ENCODE peak calls at places on chromosome 10, in seven cellular contexts. P, X, W, B, E, T and I are unnamed samples.
A peak's percentile ranks its signal among the peaks of the same experiment; 100 is the strongest.

GRCh38 chr10:76917071-76917470 is 720.5 kb downstream of the KCNMA1 start:
- DNase-seq in T (no peak), P (no peak), E (no peak), X (no peak), W (no peak), B (no peak), I (no peak)

GRCh38 chr10:121281576-121281975 is 316.7 kb downstream of the FGFR2 start:
- DNase-seq in T (peak; percentile 45), B (no peak), P (no peak), X (no peak), E (no peak), W (no peak), I (no peak)

GRCh38 chr10:22690614-22691431 is 23.6 kb downstream of the PIP4K2A start:
- DNase-seq in P (no peak), X (no peak), W (no peak), T (no peak), B (peak; percentile 62), E (no peak), I (peak; percentile 78)

GRCh38 chr10:43304687-43305333 is 37.9 kb upstream of the RASGEF1A start:
- DNase-seq in T (peak; percentile 11), X (no peak), P (no peak), W (peak; percentile 43), E (peak; percentile 81), B (peak; percentile 21), I (peak; percentile 38)

GRCh38 chr10:115829501-115830215 is 443.3 kb downstream of the GFRA1 start:
- DNase-seq in E (no peak), X (no peak), B (peak; percentile 62), W (peak; percentile 4), T (peak; percentile 6), P (no peak), I (peak; percentile 47)

GRCh38 chr10:78579995-78580394 is 488.8 kb upstream of the ZMIZ1 start:
- DNase-seq in X (no peak), T (no peak), B (no peak), P (no peak), E (no peak), W (no peak), I (peak; percentile 88)

GRCh38 chr10:3895045-3895609 is 110.1 kb upstream of the KLF6 start:
- DNase-seq in T (peak; percentile 80), B (peak; percentile 55), X (no peak), P (no peak), E (no peak), W (peak; percentile 74), I (peak; percentile 74)

GRCh38 chr10:60480865-60481563 is 91.3 kb upstream of the ANK3 start:
- DNase-seq in W (peak; percentile 91), B (peak; percentile 81), T (peak; percentile 86), X (no peak), E (no peak), P (no peak), I (peak; percentile 91)

GRCh38 chr10:98270026-98270740 is 2.2 kb upstream of the LOXL4 start:
- DNase-seq in B (peak; percentile 17), P (no peak), E (no peak), X (no peak), T (no peak), W (no peak), I (peak; percentile 10)

GRCh38 chr10:98267894-98268693 is at the start of gene LOXL4:
- DNase-seq in X (no peak), W (peak; percentile 21), T (no peak), B (peak; percentile 39), P (no peak), E (no peak), I (peak; percentile 7)

GRCh38 chr10:98267069-98267893 is 713 bp downstream of the LOXL4 start:
- DNase-seq in W (no peak), P (no peak), T (no peak), E (no peak), X (no peak), B (no peak), I (no peak)

GRCh38 chr10:98269435-98269912 is 1.5 kb upstream of the LOXL4 start:
- DNase-seq in B (peak; percentile 71), E (peak; percentile 82), P (peak; percentile 23), T (peak; percentile 63), W (peak; percentile 68), X (no peak), I (peak; percentile 84)

DNA sequence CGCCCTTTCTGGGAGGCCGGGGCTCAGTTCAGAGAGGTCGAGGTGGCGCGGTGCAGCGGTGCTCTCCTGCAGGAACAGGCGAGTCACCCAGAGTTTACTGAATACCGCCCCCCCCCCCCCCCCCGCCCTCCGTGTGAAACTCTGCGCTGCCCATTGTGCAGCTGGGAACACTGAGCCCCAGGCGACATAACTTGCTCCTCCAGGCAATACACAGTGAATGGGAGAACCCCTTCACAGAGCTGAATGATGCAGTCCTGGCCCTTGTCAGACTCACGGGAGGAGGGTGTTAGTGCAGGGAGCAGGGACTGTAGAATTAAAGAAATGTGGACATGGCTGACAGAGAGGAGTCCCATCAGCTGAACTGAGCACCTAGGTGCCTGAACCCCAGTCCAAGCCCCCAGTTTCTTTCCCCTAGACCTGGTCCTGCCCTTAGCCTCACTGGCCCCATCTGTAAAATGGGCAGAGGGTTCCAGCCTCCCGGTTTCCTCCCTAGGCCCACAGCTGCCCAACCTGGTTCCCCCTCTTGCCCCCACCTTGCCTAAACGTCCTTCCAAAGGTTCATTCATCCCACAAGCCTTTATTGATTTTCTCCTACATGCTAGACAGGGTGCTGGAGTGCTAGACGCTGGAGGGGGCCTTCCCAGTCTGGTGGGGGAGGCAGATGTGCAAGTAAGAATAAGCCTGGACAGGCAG is 846 bp upstream of the LOXL4 start:
- DNase-seq in P (no peak), X (no peak), B (peak; percentile 21), W (peak; percentile 18), E (no peak), T (no peak), I (peak; percentile 20)
- H3K4me3 ChIP-seq in P (peak overlapping the region; percentile 28), X (no peak overlapping the region), B (peak overlapping the region; percentile 52), W (peak overlapping the region; percentile 48), E (peak overlapping the region; percentile 40), T (no peak overlapping the region), I (peak overlapping the region; percentile 48)

DNA sequence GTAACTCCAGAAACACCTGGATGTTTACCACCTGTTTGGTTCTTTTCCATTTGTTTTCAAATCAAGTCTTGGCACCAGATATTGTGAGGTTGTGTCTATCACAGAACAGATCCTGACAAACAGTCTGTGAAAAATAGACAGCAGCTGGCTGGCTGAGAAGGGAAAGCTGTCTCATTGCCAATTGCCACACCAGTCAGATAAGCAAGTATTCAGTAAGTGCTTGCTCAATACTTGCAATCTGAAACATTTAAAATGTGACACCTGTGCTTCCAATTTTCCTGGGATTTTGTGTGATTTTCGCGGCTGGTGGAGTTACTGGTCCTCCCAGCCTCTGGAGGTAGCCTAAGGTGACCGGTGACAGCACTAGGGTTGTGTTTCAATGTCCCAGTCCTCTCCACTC is 147.8 kb upstream of the MYO3A start:
- DNase-seq in T (no peak), P (no peak), X (no peak), E (no peak), B (no peak), W (no peak), I (no peak)
- H3K4me3 ChIP-seq in T (no peak overlapping the region), P (no peak overlapping the region), X (no peak overlapping the region), E (no peak overlapping the region), B (no peak overlapping the region), W (no peak overlapping the region), I (no peak overlapping the region)

GRCh38 chr10:1678084-1678483 is 59.2 kb downstream of the ADARB2 start:
- DNase-seq in B (no peak), P (no peak), W (no peak), X (no peak), E (no peak), T (no peak), I (no peak)
- H3K4me3 ChIP-seq in B (no peak overlapping the region), P (no peak overlapping the region), W (no peak overlapping the region), X (no peak overlapping the region), E (no peak overlapping the region), T (no peak overlapping the region), I (no peak overlapping the region)

GRCh38 chr10:69343905-69344304 is 65.6 kb downstream of the HK1 start:
- DNase-seq in T (no peak), P (no peak), W (no peak), B (no peak), E (no peak), X (no peak), I (no peak)
- H3K4me3 ChIP-seq in T (no peak overlapping the region), P (no peak overlapping the region), W (no peak overlapping the region), B (no peak overlapping the region), E (no peak overlapping the region), X (no peak overlapping the region), I (no peak overlapping the region)

GRCh38 chr10:111034598-111035310 is 42.1 kb upstream of the ADRA2A start:
- DNase-seq in T (no peak), E (no peak), P (no peak), X (no peak), B (no peak), W (no peak), I (peak; percentile 43)

GRCh38 chr10:111035542-111035941 is 41.3 kb upstream of the ADRA2A start:
- DNase-seq in T (no peak), W (no peak), X (no peak), B (no peak), P (no peak), E (no peak), I (peak; percentile 7)

GRCh38 chr10:111030042-111030750 is 46.6 kb upstream of the ADRA2A start:
- DNase-seq in P (no peak), T (no peak), W (no peak), B (no peak), E (no peak), X (peak; percentile 27), I (no peak)
- H3K4me3 ChIP-seq in P (no peak overlapping the region), T (no peak overlapping the region), W (no peak overlapping the region), B (no peak overlapping the region), E (no peak overlapping the region), X (no peak overlapping the region), I (no peak overlapping the region)

GRCh38 chr10:118047363-118047719 is 600 bp upstream of the RAB11FIP2 start:
- DNase-seq in T (no peak), W (no peak), P (no peak), B (no peak), E (no peak), X (no peak), I (no peak)

GRCh38 chr10:118042827-118043242 is 3.9 kb downstream of the RAB11FIP2 start:
- DNase-seq in E (no peak), T (no peak), P (no peak), W (no peak), B (peak; percentile 29), X (no peak), I (no peak)

GRCh38 chr10:118045842-118046490 is 775 bp downstream of the RAB11FIP2 start:
- DNase-seq in T (peak; percentile 71), B (peak; percentile 68), W (peak; percentile 37), X (peak; percentile 34), P (peak; percentile 2), E (peak; percentile 51), I (peak; percentile 45)

GRCh38 chr10:118046491-118047362 is at the start of gene RAB11FIP2:
- DNase-seq in P (peak; percentile 77), X (peak; percentile 94), E (peak; percentile 97), T (peak; percentile 85), B (peak; percentile 85), W (peak; percentile 93), I (peak; percentile 92)

DNA sequence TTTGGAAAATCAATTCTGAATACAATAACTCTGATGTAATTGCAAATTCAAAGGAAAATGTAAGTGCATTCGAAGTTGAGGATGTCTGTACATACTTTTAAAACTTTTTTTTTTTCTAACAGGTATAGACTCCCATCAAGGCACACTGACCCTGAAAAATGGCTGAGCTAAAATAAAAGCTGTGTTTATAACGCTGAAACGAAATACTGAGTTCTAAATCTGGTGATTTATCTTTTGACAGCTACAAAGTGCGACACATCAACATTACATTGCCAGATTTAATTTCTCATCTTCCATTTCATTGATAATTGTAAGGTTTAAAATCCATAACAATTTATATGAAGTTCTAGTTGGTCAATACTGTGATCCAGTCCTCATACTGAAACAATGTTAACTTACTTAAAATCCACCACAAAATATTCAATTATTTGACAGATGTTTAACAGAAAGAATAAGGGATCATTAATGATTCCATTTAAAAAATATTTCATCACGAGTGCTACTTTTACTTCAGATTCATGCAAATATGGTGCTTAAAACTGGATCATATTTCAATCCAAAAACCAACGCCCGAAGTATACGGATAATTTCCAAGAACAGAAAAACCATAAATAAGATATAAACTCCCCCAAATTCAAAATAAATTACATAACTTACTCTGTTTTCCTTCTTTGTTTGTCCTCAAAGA is 1.4 kb downstream of the RAB11FIP2 start:
- DNase-seq in X (no peak), P (no peak), W (no peak), B (peak; percentile 7), T (no peak), E (no peak), I (no peak)
- H3K4me3 ChIP-seq in X (peak overlapping the region; percentile 71), P (peak overlapping the region; percentile 77), W (peak overlapping the region; percentile 98), B (peak overlapping the region; percentile 76), T (peak overlapping the region; percentile 84), E (peak overlapping the region; percentile 86), I (peak overlapping the region; percentile 77)